ENCODE peak calls at places on chromosomes 1 and 21, in nine cellular contexts. One of them, this sample, is unnamed.

GRCh38 chr21:44260791-44261190 is 906 bp downstream of the DNMT3L start:
- DNase-seq in activated naive CD4-positive, alpha-beta T cell: no peak
- DNase-seq in hepatic stellate cell: no peak
- DNase-seq in stimulated activated CD4-positive, alpha-beta T cell treated with anti-CD3 and anti-CD28 coated beads, Interleukin-12 subunit alpha, Interleukin-12 subunit beta, amount 100 ng/mL, for 4 hours: no peak
- DNase-seq in ACHN: no peak
- DNase-seq in mesothelial cell of epicardium: no peak
- DNase-seq in EL: no peak
- DNase-seq in stimulated activated CD8-positive, alpha-beta memory T cell treated with anti-CD3 and anti-CD28 coated beads, Interleukin-15, amount 100 ng/mL, for 24 hours: no peak
- DNase-seq in nephron progenitor cell: no peak
- DNase-seq in this sample: no peak

GRCh38 chr1:17287377-17287776 is 20.6 kb upstream of the PADI4 start:
- DNase-seq in activated naive CD4-positive, alpha-beta T cell: no peak
- DNase-seq in hepatic stellate cell: peak
- DNase-seq in stimulated activated CD4-positive, alpha-beta T cell treated with anti-CD3 and anti-CD28 coated beads, Interleukin-12 subunit alpha, Interleukin-12 subunit beta, amount 100 ng/mL, for 4 hours: no peak
- DNase-seq in ACHN: peak
- DNase-seq in mesothelial cell of epicardium: no peak
- DNase-seq in EL: peak
- DNase-seq in stimulated activated CD8-positive, alpha-beta memory T cell treated with anti-CD3 and anti-CD28 coated beads, Interleukin-15, amount 100 ng/mL, for 24 hours: no peak
- DNase-seq in nephron progenitor cell: no peak
- DNase-seq in this sample: no peak

GRCh38 chr1:13550663-13551062 is 33.0 kb upstream of the PDPN start:
- DNase-seq in activated naive CD4-positive, alpha-beta T cell: no peak
- DNase-seq in hepatic stellate cell: no peak
- DNase-seq in stimulated activated CD4-positive, alpha-beta T cell treated with anti-CD3 and anti-CD28 coated beads, Interleukin-12 subunit alpha, Interleukin-12 subunit beta, amount 100 ng/mL, for 4 hours: no peak
- DNase-seq in ACHN: no peak
- DNase-seq in mesothelial cell of epicardium: no peak
- DNase-seq in EL: no peak
- DNase-seq in stimulated activated CD8-positive, alpha-beta memory T cell treated with anti-CD3 and anti-CD28 coated beads, Interleukin-15, amount 100 ng/mL, for 24 hours: no peak
- DNase-seq in nephron progenitor cell: no peak
- DNase-seq in this sample: no peak

GRCh38 chr21:17051054-17051453 is 461.8 kb upstream of the CXADR start:
- DNase-seq in activated naive CD4-positive, alpha-beta T cell: no peak
- DNase-seq in hepatic stellate cell: no peak
- DNase-seq in stimulated activated CD4-positive, alpha-beta T cell treated with anti-CD3 and anti-CD28 coated beads, Interleukin-12 subunit alpha, Interleukin-12 subunit beta, amount 100 ng/mL, for 4 hours: no peak
- DNase-seq in ACHN: no peak
- DNase-seq in mesothelial cell of epicardium: no peak
- DNase-seq in EL: no peak
- DNase-seq in stimulated activated CD8-positive, alpha-beta memory T cell treated with anti-CD3 and anti-CD28 coated beads, Interleukin-15, amount 100 ng/mL, for 24 hours: no peak
- DNase-seq in nephron progenitor cell: no peak
- DNase-seq in this sample: no peak

GRCh38 chr1:8392522-8392921 is 74.6 kb downstream of the SLC45A1 start:
- DNase-seq in activated naive CD4-positive, alpha-beta T cell: no peak
- DNase-seq in hepatic stellate cell: no peak
- DNase-seq in stimulated activated CD4-positive, alpha-beta T cell treated with anti-CD3 and anti-CD28 coated beads, Interleukin-12 subunit alpha, Interleukin-12 subunit beta, amount 100 ng/mL, for 4 hours: no peak
- DNase-seq in ACHN: no peak
- DNase-seq in mesothelial cell of epicardium: no peak
- DNase-seq in EL: no peak
- DNase-seq in stimulated activated CD8-positive, alpha-beta memory T cell treated with anti-CD3 and anti-CD28 coated beads, Interleukin-15, amount 100 ng/mL, for 24 hours: no peak
- DNase-seq in nephron progenitor cell: no peak
- DNase-seq in this sample: no peak

GRCh38 chr21:27841084-27841483 is 874.2 kb upstream of the ADAMTS5 start:
- DNase-seq in activated naive CD4-positive, alpha-beta T cell: no peak
- DNase-seq in hepatic stellate cell: no peak
- DNase-seq in stimulated activated CD4-positive, alpha-beta T cell treated with anti-CD3 and anti-CD28 coated beads, Interleukin-12 subunit alpha, Interleukin-12 subunit beta, amount 100 ng/mL, for 4 hours: no peak
- DNase-seq in ACHN: no peak
- DNase-seq in mesothelial cell of epicardium: no peak
- DNase-seq in EL: no peak
- DNase-seq in stimulated activated CD8-positive, alpha-beta memory T cell treated with anti-CD3 and anti-CD28 coated beads, Interleukin-15, amount 100 ng/mL, for 24 hours: no peak
- DNase-seq in nephron progenitor cell: no peak
- DNase-seq in this sample: no peak

GRCh38 chr1:228691926-228692325 is 43.4 kb upstream of the RHOU start:
- DNase-seq in activated naive CD4-positive, alpha-beta T cell: no peak
- DNase-seq in hepatic stellate cell: no peak
- DNase-seq in stimulated activated CD4-positive, alpha-beta T cell treated with anti-CD3 and anti-CD28 coated beads, Interleukin-12 subunit alpha, Interleukin-12 subunit beta, amount 100 ng/mL, for 4 hours: no peak
- DNase-seq in ACHN: peak
- DNase-seq in mesothelial cell of epicardium: no peak
- DNase-seq in EL: peak
- DNase-seq in stimulated activated CD8-positive, alpha-beta memory T cell treated with anti-CD3 and anti-CD28 coated beads, Interleukin-15, amount 100 ng/mL, for 24 hours: no peak
- DNase-seq in nephron progenitor cell: no peak
- DNase-seq in this sample: no peak

GRCh38 chr1:54053745-54054437 is 483 bp downstream of the TCEANC2 start:
- DNase-seq in activated naive CD4-positive, alpha-beta T cell: no peak
- DNase-seq in hepatic stellate cell: no peak
- DNase-seq in stimulated activated CD4-positive, alpha-beta T cell treated with anti-CD3 and anti-CD28 coated beads, Interleukin-12 subunit alpha, Interleukin-12 subunit beta, amount 100 ng/mL, for 4 hours: no peak
- DNase-seq in ACHN: no peak
- DNase-seq in mesothelial cell of epicardium: no peak
- DNase-seq in EL: peak
- DNase-seq in stimulated activated CD8-positive, alpha-beta memory T cell treated with anti-CD3 and anti-CD28 coated beads, Interleukin-15, amount 100 ng/mL, for 24 hours: no peak
- DNase-seq in nephron progenitor cell: no peak
- DNase-seq in this sample: no peak

GRCh38 chr1:176205322-176205914 is 1.7 kb downstream of the COP1 start:
- DNase-seq in activated naive CD4-positive, alpha-beta T cell: no peak
- DNase-seq in hepatic stellate cell: peak
- DNase-seq in stimulated activated CD4-positive, alpha-beta T cell treated with anti-CD3 and anti-CD28 coated beads, Interleukin-12 subunit alpha, Interleukin-12 subunit beta, amount 100 ng/mL, for 4 hours: no peak
- DNase-seq in ACHN: peak
- DNase-seq in mesothelial cell of epicardium: no peak
- DNase-seq in EL: peak
- DNase-seq in stimulated activated CD8-positive, alpha-beta memory T cell treated with anti-CD3 and anti-CD28 coated beads, Interleukin-15, amount 100 ng/mL, for 24 hours: no peak
- DNase-seq in nephron progenitor cell: no peak
- DNase-seq in this sample: no peak

GRCh38 chr1:206709772-206710456 is 25.2 kb downstream of the MAPKAPK2 start:
- DNase-seq in activated naive CD4-positive, alpha-beta T cell: no peak
- DNase-seq in hepatic stellate cell: no peak
- DNase-seq in stimulated activated CD4-positive, alpha-beta T cell treated with anti-CD3 and anti-CD28 coated beads, Interleukin-12 subunit alpha, Interleukin-12 subunit beta, amount 100 ng/mL, for 4 hours: no peak
- DNase-seq in ACHN: peak
- DNase-seq in mesothelial cell of epicardium: no peak
- DNase-seq in EL: no peak
- DNase-seq in stimulated activated CD8-positive, alpha-beta memory T cell treated with anti-CD3 and anti-CD28 coated beads, Interleukin-15, amount 100 ng/mL, for 24 hours: no peak
- DNase-seq in nephron progenitor cell: no peak
- DNase-seq in this sample: no peak

GRCh38 chr1:155170101-155170785 is 2.9 kb downstream of the KRTCAP2 start:
- DNase-seq in activated naive CD4-positive, alpha-beta T cell: no peak
- DNase-seq in hepatic stellate cell: no peak
- DNase-seq in stimulated activated CD4-positive, alpha-beta T cell treated with anti-CD3 and anti-CD28 coated beads, Interleukin-12 subunit alpha, Interleukin-12 subunit beta, amount 100 ng/mL, for 4 hours: no peak
- DNase-seq in ACHN: no peak
- DNase-seq in mesothelial cell of epicardium: no peak
- DNase-seq in EL: no peak
- DNase-seq in stimulated activated CD8-positive, alpha-beta memory T cell treated with anti-CD3 and anti-CD28 coated beads, Interleukin-15, amount 100 ng/mL, for 24 hours: no peak
- DNase-seq in nephron progenitor cell: no peak
- DNase-seq in this sample: no peak

GRCh38 chr1:240093120-240093961 is 1.7 kb downstream of the FMN2 start:
- DNase-seq in activated naive CD4-positive, alpha-beta T cell: no peak
- DNase-seq in hepatic stellate cell: no peak
- DNase-seq in stimulated activated CD4-positive, alpha-beta T cell treated with anti-CD3 and anti-CD28 coated beads, Interleukin-12 subunit alpha, Interleukin-12 subunit beta, amount 100 ng/mL, for 4 hours: no peak
- DNase-seq in ACHN: no peak
- DNase-seq in mesothelial cell of epicardium: peak
- DNase-seq in EL: peak
- DNase-seq in stimulated activated CD8-positive, alpha-beta memory T cell treated with anti-CD3 and anti-CD28 coated beads, Interleukin-15, amount 100 ng/mL, for 24 hours: no peak
- DNase-seq in nephron progenitor cell: peak
- DNase-seq in this sample: no peak

GRCh38 chr1:230073371-230074035 is 6.5 kb downstream of the GALNT2 start:
- DNase-seq in activated naive CD4-positive, alpha-beta T cell: no peak
- DNase-seq in hepatic stellate cell: peak
- DNase-seq in stimulated activated CD4-positive, alpha-beta T cell treated with anti-CD3 and anti-CD28 coated beads, Interleukin-12 subunit alpha, Interleukin-12 subunit beta, amount 100 ng/mL, for 4 hours: no peak
- DNase-seq in ACHN: no peak
- DNase-seq in mesothelial cell of epicardium: no peak
- DNase-seq in EL: peak
- DNase-seq in stimulated activated CD8-positive, alpha-beta memory T cell treated with anti-CD3 and anti-CD28 coated beads, Interleukin-15, amount 100 ng/mL, for 24 hours: no peak
- DNase-seq in nephron progenitor cell: no peak
- DNase-seq in this sample: no peak

GRCh38 chr1:175597969-175598765 is 145.2 kb downstream of the TNR start:
- DNase-seq in activated naive CD4-positive, alpha-beta T cell: no peak
- DNase-seq in hepatic stellate cell: no peak
- DNase-seq in stimulated activated CD4-positive, alpha-beta T cell treated with anti-CD3 and anti-CD28 coated beads, Interleukin-12 subunit alpha, Interleukin-12 subunit beta, amount 100 ng/mL, for 4 hours: no peak
- DNase-seq in ACHN: no peak
- DNase-seq in mesothelial cell of epicardium: no peak
- DNase-seq in EL: peak
- DNase-seq in stimulated activated CD8-positive, alpha-beta memory T cell treated with anti-CD3 and anti-CD28 coated beads, Interleukin-15, amount 100 ng/mL, for 24 hours: no peak
- DNase-seq in nephron progenitor cell: no peak
- DNase-seq in this sample: no peak

GRCh38 chr1:8137406-8138244 is 111.5 kb upstream of the ERRFI1 start:
- DNase-seq in activated naive CD4-positive, alpha-beta T cell: no peak
- DNase-seq in hepatic stellate cell: peak
- DNase-seq in stimulated activated CD4-positive, alpha-beta T cell treated with anti-CD3 and anti-CD28 coated beads, Interleukin-12 subunit alpha, Interleukin-12 subunit beta, amount 100 ng/mL, for 4 hours: no peak
- DNase-seq in ACHN: peak
- DNase-seq in mesothelial cell of epicardium: no peak
- DNase-seq in EL: peak
- DNase-seq in stimulated activated CD8-positive, alpha-beta memory T cell treated with anti-CD3 and anti-CD28 coated beads, Interleukin-15, amount 100 ng/mL, for 24 hours: no peak
- DNase-seq in nephron progenitor cell: peak
- DNase-seq in this sample: peak

GRCh38 chr1:178166625-178167024 is 72.7 kb downstream of the RASAL2 start:
- DNase-seq in activated naive CD4-positive, alpha-beta T cell: no peak
- DNase-seq in hepatic stellate cell: no peak
- DNase-seq in stimulated activated CD4-positive, alpha-beta T cell treated with anti-CD3 and anti-CD28 coated beads, Interleukin-12 subunit alpha, Interleukin-12 subunit beta, amount 100 ng/mL, for 4 hours: no peak
- DNase-seq in ACHN: no peak
- DNase-seq in mesothelial cell of epicardium: no peak
- DNase-seq in EL: no peak
- DNase-seq in stimulated activated CD8-positive, alpha-beta memory T cell treated with anti-CD3 and anti-CD28 coated beads, Interleukin-15, amount 100 ng/mL, for 24 hours: no peak
- DNase-seq in nephron progenitor cell: no peak
- DNase-seq in this sample: no peak

GRCh38 chr1:160449494-160449893 is 49.1 kb downstream of the VANGL2 start:
- DNase-seq in activated naive CD4-positive, alpha-beta T cell: no peak
- DNase-seq in hepatic stellate cell: no peak
- DNase-seq in stimulated activated CD4-positive, alpha-beta T cell treated with anti-CD3 and anti-CD28 coated beads, Interleukin-12 subunit alpha, Interleukin-12 subunit beta, amount 100 ng/mL, for 4 hours: no peak
- DNase-seq in ACHN: no peak
- DNase-seq in mesothelial cell of epicardium: no peak
- DNase-seq in EL: no peak
- DNase-seq in stimulated activated CD8-positive, alpha-beta memory T cell treated with anti-CD3 and anti-CD28 coated beads, Interleukin-15, amount 100 ng/mL, for 24 hours: no peak
- DNase-seq in nephron progenitor cell: no peak
- DNase-seq in this sample: no peak

GRCh38 chr1:204065986-204066300 is 7.0 kb upstream of the SOX13 start:
- DNase-seq in activated naive CD4-positive, alpha-beta T cell: no peak
- DNase-seq in hepatic stellate cell: no peak
- DNase-seq in stimulated activated CD4-positive, alpha-beta T cell treated with anti-CD3 and anti-CD28 coated beads, Interleukin-12 subunit alpha, Interleukin-12 subunit beta, amount 100 ng/mL, for 4 hours: no peak
- DNase-seq in ACHN: no peak
- DNase-seq in mesothelial cell of epicardium: no peak
- DNase-seq in EL: no peak
- DNase-seq in stimulated activated CD8-positive, alpha-beta memory T cell treated with anti-CD3 and anti-CD28 coated beads, Interleukin-15, amount 100 ng/mL, for 24 hours: no peak
- DNase-seq in nephron progenitor cell: no peak
- DNase-seq in this sample: no peak

GRCh38 chr1:208782186-208782585 is 538.0 kb upstream of the PLXNA2 start:
- DNase-seq in activated naive CD4-positive, alpha-beta T cell: no peak
- DNase-seq in hepatic stellate cell: no peak
- DNase-seq in stimulated activated CD4-positive, alpha-beta T cell treated with anti-CD3 and anti-CD28 coated beads, Interleukin-12 subunit alpha, Interleukin-12 subunit beta, amount 100 ng/mL, for 4 hours: no peak
- DNase-seq in ACHN: no peak
- DNase-seq in mesothelial cell of epicardium: no peak
- DNase-seq in EL: no peak
- DNase-seq in stimulated activated CD8-positive, alpha-beta memory T cell treated with anti-CD3 and anti-CD28 coated beads, Interleukin-15, amount 100 ng/mL, for 24 hours: no peak
- DNase-seq in nephron progenitor cell: no peak
- DNase-seq in this sample: no peak

GRCh38 chr21:46157396-46157986 is 2.1 kb upstream of the FTCD start:
- DNase-seq in activated naive CD4-positive, alpha-beta T cell: no peak
- DNase-seq in hepatic stellate cell: no peak
- DNase-seq in stimulated activated CD4-positive, alpha-beta T cell treated with anti-CD3 and anti-CD28 coated beads, Interleukin-12 subunit alpha, Interleukin-12 subunit beta, amount 100 ng/mL, for 4 hours: no peak
- DNase-seq in ACHN: no peak
- DNase-seq in mesothelial cell of epicardium: no peak
- DNase-seq in EL: no peak
- DNase-seq in stimulated activated CD8-positive, alpha-beta memory T cell treated with anti-CD3 and anti-CD28 coated beads, Interleukin-15, amount 100 ng/mL, for 24 hours: no peak
- DNase-seq in nephron progenitor cell: no peak
- DNase-seq in this sample: peak

GRCh38 chr1:23960291-23960718 is 677 bp downstream of the PNRC2 start:
- DNase-seq in activated naive CD4-positive, alpha-beta T cell: no peak
- DNase-seq in hepatic stellate cell: no peak
- DNase-seq in stimulated activated CD4-positive, alpha-beta T cell treated with anti-CD3 and anti-CD28 coated beads, Interleukin-12 subunit alpha, Interleukin-12 subunit beta, amount 100 ng/mL, for 4 hours: no peak
- DNase-seq in ACHN: peak
- DNase-seq in mesothelial cell of epicardium: no peak
- DNase-seq in EL: peak
- DNase-seq in stimulated activated CD8-positive, alpha-beta memory T cell treated with anti-CD3 and anti-CD28 coated beads, Interleukin-15, amount 100 ng/mL, for 24 hours: no peak
- DNase-seq in nephron progenitor cell: no peak
- DNase-seq in this sample: no peak

GRCh38 chr1:93436496-93436895 is 11.4 kb upstream of the FNBP1L start:
- DNase-seq in activated naive CD4-positive, alpha-beta T cell: no peak
- DNase-seq in hepatic stellate cell: no peak
- DNase-seq in stimulated activated CD4-positive, alpha-beta T cell treated with anti-CD3 and anti-CD28 coated beads, Interleukin-12 subunit alpha, Interleukin-12 subunit beta, amount 100 ng/mL, for 4 hours: no peak
- DNase-seq in ACHN: no peak
- DNase-seq in mesothelial cell of epicardium: no peak
- DNase-seq in EL: no peak
- DNase-seq in stimulated activated CD8-positive, alpha-beta memory T cell treated with anti-CD3 and anti-CD28 coated beads, Interleukin-15, amount 100 ng/mL, for 24 hours: no peak
- DNase-seq in nephron progenitor cell: no peak
- DNase-seq in this sample: no peak

GRCh38 chr1:53336146-53336545 is 8.3 kb upstream of the LRP8 start:
- DNase-seq in activated naive CD4-positive, alpha-beta T cell: no peak
- DNase-seq in hepatic stellate cell: no peak
- DNase-seq in stimulated activated CD4-positive, alpha-beta T cell treated with anti-CD3 and anti-CD28 coated beads, Interleukin-12 subunit alpha, Interleukin-12 subunit beta, amount 100 ng/mL, for 4 hours: no peak
- DNase-seq in ACHN: no peak
- DNase-seq in mesothelial cell of epicardium: peak
- DNase-seq in EL: no peak
- DNase-seq in stimulated activated CD8-positive, alpha-beta memory T cell treated with anti-CD3 and anti-CD28 coated beads, Interleukin-15, amount 100 ng/mL, for 24 hours: no peak
- DNase-seq in nephron progenitor cell: no peak
- DNase-seq in this sample: no peak

GRCh38 chr1:217211484-217211883 is 419.4 kb downstream of the GPATCH2 start:
- DNase-seq in activated naive CD4-positive, alpha-beta T cell: no peak
- DNase-seq in hepatic stellate cell: no peak
- DNase-seq in stimulated activated CD4-positive, alpha-beta T cell treated with anti-CD3 and anti-CD28 coated beads, Interleukin-12 subunit alpha, Interleukin-12 subunit beta, amount 100 ng/mL, for 4 hours: no peak
- DNase-seq in ACHN: no peak
- DNase-seq in mesothelial cell of epicardium: no peak
- DNase-seq in EL: no peak
- DNase-seq in stimulated activated CD8-positive, alpha-beta memory T cell treated with anti-CD3 and anti-CD28 coated beads, Interleukin-15, amount 100 ng/mL, for 24 hours: no peak
- DNase-seq in nephron progenitor cell: no peak
- DNase-seq in this sample: no peak

GRCh38 chr1:30655672-30656071 is 67.7 kb downstream of the MATN1 start:
- DNase-seq in activated naive CD4-positive, alpha-beta T cell: no peak
- DNase-seq in hepatic stellate cell: no peak
- DNase-seq in stimulated activated CD4-positive, alpha-beta T cell treated with anti-CD3 and anti-CD28 coated beads, Interleukin-12 subunit alpha, Interleukin-12 subunit beta, amount 100 ng/mL, for 4 hours: no peak
- DNase-seq in ACHN: no peak
- DNase-seq in mesothelial cell of epicardium: no peak
- DNase-seq in EL: no peak
- DNase-seq in stimulated activated CD8-positive, alpha-beta memory T cell treated with anti-CD3 and anti-CD28 coated beads, Interleukin-15, amount 100 ng/mL, for 24 hours: no peak
- DNase-seq in nephron progenitor cell: no peak
- DNase-seq in this sample: no peak

GRCh38 chr21:42975886-42976608 is 1.7 kb downstream of the PKNOX1 start:
- DNase-seq in activated naive CD4-positive, alpha-beta T cell: no peak
- DNase-seq in hepatic stellate cell: no peak
- DNase-seq in stimulated activated CD4-positive, alpha-beta T cell treated with anti-CD3 and anti-CD28 coated beads, Interleukin-12 subunit alpha, Interleukin-12 subunit beta, amount 100 ng/mL, for 4 hours: no peak
- DNase-seq in ACHN: no peak
- DNase-seq in mesothelial cell of epicardium: no peak
- DNase-seq in EL: no peak
- DNase-seq in stimulated activated CD8-positive, alpha-beta memory T cell treated with anti-CD3 and anti-CD28 coated beads, Interleukin-15, amount 100 ng/mL, for 24 hours: no peak
- DNase-seq in nephron progenitor cell: no peak
- DNase-seq in this sample: no peak

GRCh38 chr1:92599184-92599583 is 112.5 kb upstream of the GFI1 start:
- DNase-seq in activated naive CD4-positive, alpha-beta T cell: no peak
- DNase-seq in hepatic stellate cell: peak
- DNase-seq in stimulated activated CD4-positive, alpha-beta T cell treated with anti-CD3 and anti-CD28 coated beads, Interleukin-12 subunit alpha, Interleukin-12 subunit beta, amount 100 ng/mL, for 4 hours: no peak
- DNase-seq in ACHN: peak
- DNase-seq in mesothelial cell of epicardium: no peak
- DNase-seq in EL: peak
- DNase-seq in stimulated activated CD8-positive, alpha-beta memory T cell treated with anti-CD3 and anti-CD28 coated beads, Interleukin-15, amount 100 ng/mL, for 24 hours: no peak
- DNase-seq in nephron progenitor cell: no peak
- DNase-seq in this sample: no peak

GRCh38 chr1:246396322-246396721 is 110.8 kb downstream of the SMYD3 start:
- DNase-seq in activated naive CD4-positive, alpha-beta T cell: no peak
- DNase-seq in hepatic stellate cell: no peak
- DNase-seq in stimulated activated CD4-positive, alpha-beta T cell treated with anti-CD3 and anti-CD28 coated beads, Interleukin-12 subunit alpha, Interleukin-12 subunit beta, amount 100 ng/mL, for 4 hours: no peak
- DNase-seq in ACHN: no peak
- DNase-seq in mesothelial cell of epicardium: no peak
- DNase-seq in EL: no peak
- DNase-seq in stimulated activated CD8-positive, alpha-beta memory T cell treated with anti-CD3 and anti-CD28 coated beads, Interleukin-15, amount 100 ng/mL, for 24 hours: no peak
- DNase-seq in nephron progenitor cell: no peak
- DNase-seq in this sample: no peak

GRCh38 chr1:21509351-21510112 is at the start of gene ALPL:
- DNase-seq in activated naive CD4-positive, alpha-beta T cell: no peak
- DNase-seq in hepatic stellate cell: no peak
- DNase-seq in stimulated activated CD4-positive, alpha-beta T cell treated with anti-CD3 and anti-CD28 coated beads, Interleukin-12 subunit alpha, Interleukin-12 subunit beta, amount 100 ng/mL, for 4 hours: peak
- DNase-seq in ACHN: no peak
- DNase-seq in mesothelial cell of epicardium: no peak
- DNase-seq in EL: no peak
- DNase-seq in stimulated activated CD8-positive, alpha-beta memory T cell treated with anti-CD3 and anti-CD28 coated beads, Interleukin-15, amount 100 ng/mL, for 24 hours: no peak
- DNase-seq in nephron progenitor cell: peak
- DNase-seq in this sample: no peak

GRCh38 chr1:171841931-171842723 is 829 bp downstream of the DNM3 start:
- DNase-seq in activated naive CD4-positive, alpha-beta T cell: no peak
- DNase-seq in hepatic stellate cell: peak
- DNase-seq in stimulated activated CD4-positive, alpha-beta T cell treated with anti-CD3 and anti-CD28 coated beads, Interleukin-12 subunit alpha, Interleukin-12 subunit beta, amount 100 ng/mL, for 4 hours: peak
- DNase-seq in ACHN: no peak
- DNase-seq in mesothelial cell of epicardium: no peak
- DNase-seq in EL: peak
- DNase-seq in stimulated activated CD8-positive, alpha-beta memory T cell treated with anti-CD3 and anti-CD28 coated beads, Interleukin-15, amount 100 ng/mL, for 24 hours: no peak
- DNase-seq in nephron progenitor cell: peak
- DNase-seq in this sample: no peak

GRCh38 chr1:30615076-30615795 is 108.1 kb downstream of the MATN1 start:
- DNase-seq in activated naive CD4-positive, alpha-beta T cell: no peak
- DNase-seq in hepatic stellate cell: no peak
- DNase-seq in stimulated activated CD4-positive, alpha-beta T cell treated with anti-CD3 and anti-CD28 coated beads, Interleukin-12 subunit alpha, Interleukin-12 subunit beta, amount 100 ng/mL, for 4 hours: no peak
- DNase-seq in ACHN: no peak
- DNase-seq in mesothelial cell of epicardium: no peak
- DNase-seq in EL: no peak
- DNase-seq in stimulated activated CD8-positive, alpha-beta memory T cell treated with anti-CD3 and anti-CD28 coated beads, Interleukin-15, amount 100 ng/mL, for 24 hours: no peak
- DNase-seq in nephron progenitor cell: no peak
- DNase-seq in this sample: no peak

This sample was measured in ascending aorta.